ENCODE peak calls at places on chromosomes 6 and 20, in five cellular contexts. One of them, this sample, is unnamed.

GRCh38 chr6:129835691-129836090 is 25.4 kb downstream of the TMEM244 start:
- DNase-seq in SK-N-SH: no peak
- DNase-seq in activated CD4-positive, alpha-beta T cell treated with anti-CD3 and anti-CD28 coated beads, Interleukin-2, amount 50 U/mL, for 1 hour: no peak
- DNase-seq in substantia nigra: no peak
- DNase-seq in bronchial epithelial cell: peak; percentile 86
- DNase-seq in this sample: no peak

GRCh38 chr6:75282706-75283105 is 1.9 kb downstream of the TMEM30A start:
- DNase-seq in substantia nigra: no peak
- DNase-seq in bronchial epithelial cell: peak; percentile 29
- DNase-seq in activated CD4-positive, alpha-beta T cell treated with anti-CD3 and anti-CD28 coated beads, Interleukin-2, amount 50 U/mL, for 1 hour: no peak
- DNase-seq in SK-N-SH: no peak
- DNase-seq in this sample: no peak

GRCh38 chr6:163170294-163170883 is 244.1 kb upstream of the QKI start:
- DNase-seq in activated CD4-positive, alpha-beta T cell treated with anti-CD3 and anti-CD28 coated beads, Interleukin-2, amount 50 U/mL, for 1 hour: peak; percentile 9
- DNase-seq in substantia nigra: no peak
- DNase-seq in SK-N-SH: peak; percentile 45
- DNase-seq in bronchial epithelial cell: no peak
- DNase-seq in this sample: no peak

GRCh38 chr20:32168184-32168910 is 39.2 kb downstream of the PLAGL2 start:
- DNase-seq in substantia nigra: no peak
- DNase-seq in activated CD4-positive, alpha-beta T cell treated with anti-CD3 and anti-CD28 coated beads, Interleukin-2, amount 50 U/mL, for 1 hour: no peak
- DNase-seq in bronchial epithelial cell: no peak
- DNase-seq in SK-N-SH: no peak
- DNase-seq in this sample: no peak

GRCh38 chr6:10621227-10621626 is 73.2 kb downstream of the C6orf52 start:
- DNase-seq in SK-N-SH: no peak
- DNase-seq in activated CD4-positive, alpha-beta T cell treated with anti-CD3 and anti-CD28 coated beads, Interleukin-2, amount 50 U/mL, for 1 hour: no peak
- DNase-seq in bronchial epithelial cell: no peak
- DNase-seq in substantia nigra: no peak
- DNase-seq in this sample: no peak

GRCh38 chr6:21265264-21266044 is 328.1 kb upstream of the SOX4 start:
- DNase-seq in activated CD4-positive, alpha-beta T cell treated with anti-CD3 and anti-CD28 coated beads, Interleukin-2, amount 50 U/mL, for 1 hour: no peak
- DNase-seq in substantia nigra: no peak
- DNase-seq in bronchial epithelial cell: peak; percentile 98
- DNase-seq in SK-N-SH: no peak
- DNase-seq in this sample: peak; percentile 94

GRCh38 chr6:13368716-13369115 is 40.4 kb upstream of the TBC1D7 start:
- DNase-seq in substantia nigra: no peak
- DNase-seq in bronchial epithelial cell: peak; percentile 61
- DNase-seq in activated CD4-positive, alpha-beta T cell treated with anti-CD3 and anti-CD28 coated beads, Interleukin-2, amount 50 U/mL, for 1 hour: no peak
- DNase-seq in SK-N-SH: no peak
- DNase-seq in this sample: peak; percentile 91

GRCh38 chr20:25073544-25073943 is 8.4 kb downstream of the VSX1 start:
- DNase-seq in activated CD4-positive, alpha-beta T cell treated with anti-CD3 and anti-CD28 coated beads, Interleukin-2, amount 50 U/mL, for 1 hour: no peak
- DNase-seq in SK-N-SH: no peak
- DNase-seq in substantia nigra: no peak
- DNase-seq in bronchial epithelial cell: no peak
- DNase-seq in this sample: no peak

GRCh38 chr6:37202788-37203491 is 33.0 kb downstream of the PIM1 start:
- DNase-seq in bronchial epithelial cell: peak; percentile 35
- DNase-seq in substantia nigra: no peak
- DNase-seq in activated CD4-positive, alpha-beta T cell treated with anti-CD3 and anti-CD28 coated beads, Interleukin-2, amount 50 U/mL, for 1 hour: no peak
- DNase-seq in SK-N-SH: no peak
- DNase-seq in this sample: no peak

GRCh38 chr6:28896505-28897392 is 27.0 kb downstream of the TRIM27 start:
- DNase-seq in substantia nigra: peak; percentile 27
- DNase-seq in bronchial epithelial cell: peak; percentile 59
- DNase-seq in SK-N-SH: peak; percentile 63
- DNase-seq in activated CD4-positive, alpha-beta T cell treated with anti-CD3 and anti-CD28 coated beads, Interleukin-2, amount 50 U/mL, for 1 hour: peak; percentile 41
- DNase-seq in this sample: peak; percentile 55

GRCh38 chr6:166796610-166797009 is 159.7 kb downstream of the RNASET2 start:
- DNase-seq in activated CD4-positive, alpha-beta T cell treated with anti-CD3 and anti-CD28 coated beads, Interleukin-2, amount 50 U/mL, for 1 hour: no peak
- DNase-seq in bronchial epithelial cell: no peak
- DNase-seq in substantia nigra: no peak
- DNase-seq in SK-N-SH: no peak
- DNase-seq in this sample: no peak

GRCh38 chr6:169099411-169100202 is 154.0 kb downstream of the THBS2 start:
- DNase-seq in bronchial epithelial cell: peak; percentile 40
- DNase-seq in SK-N-SH: no peak
- DNase-seq in activated CD4-positive, alpha-beta T cell treated with anti-CD3 and anti-CD28 coated beads, Interleukin-2, amount 50 U/mL, for 1 hour: no peak
- DNase-seq in substantia nigra: no peak
- DNase-seq in this sample: peak; percentile 38

GRCh38 chr6:53979468-53980067 is 131.7 kb upstream of the MLIP start:
- DNase-seq in substantia nigra: no peak
- DNase-seq in activated CD4-positive, alpha-beta T cell treated with anti-CD3 and anti-CD28 coated beads, Interleukin-2, amount 50 U/mL, for 1 hour: no peak
- DNase-seq in SK-N-SH: peak; percentile 23
- DNase-seq in bronchial epithelial cell: peak; percentile 60
- DNase-seq in this sample: no peak

GRCh38 chr6:45822864-45823263 is 192.8 kb downstream of the CLIC5 start:
- DNase-seq in bronchial epithelial cell: no peak
- DNase-seq in activated CD4-positive, alpha-beta T cell treated with anti-CD3 and anti-CD28 coated beads, Interleukin-2, amount 50 U/mL, for 1 hour: no peak
- DNase-seq in substantia nigra: no peak
- DNase-seq in SK-N-SH: no peak
- DNase-seq in this sample: no peak

GRCh38 chr6:109690373-109690739 is 646 bp downstream of the AK9 start:
- DNase-seq in substantia nigra: peak; percentile 33
- DNase-seq in SK-N-SH: peak; percentile 62
- DNase-seq in bronchial epithelial cell: no peak
- DNase-seq in activated CD4-positive, alpha-beta T cell treated with anti-CD3 and anti-CD28 coated beads, Interleukin-2, amount 50 U/mL, for 1 hour: peak; percentile 59
- DNase-seq in this sample: no peak

GRCh38 chr6:71383891-71384489 is 95.4 kb downstream of the OGFRL1 start:
- DNase-seq in SK-N-SH: peak; percentile 15
- DNase-seq in bronchial epithelial cell: peak; percentile 57
- DNase-seq in substantia nigra: no peak
- DNase-seq in activated CD4-positive, alpha-beta T cell treated with anti-CD3 and anti-CD28 coated beads, Interleukin-2, amount 50 U/mL, for 1 hour: no peak
- DNase-seq in this sample: no peak

GRCh38 chr20:58719971-58720371 is 27.4 kb downstream of the NPEPL1 start:
- DNase-seq in SK-N-SH: peak; percentile 20
- DNase-seq in bronchial epithelial cell: no peak
- DNase-seq in activated CD4-positive, alpha-beta T cell treated with anti-CD3 and anti-CD28 coated beads, Interleukin-2, amount 50 U/mL, for 1 hour: no peak
- DNase-seq in substantia nigra: no peak
- DNase-seq in this sample: no peak

GRCh38 chr20:6038256-6038655 is 15.6 kb downstream of the LRRN4 start:
- DNase-seq in substantia nigra: peak; percentile 11
- DNase-seq in activated CD4-positive, alpha-beta T cell treated with anti-CD3 and anti-CD28 coated beads, Interleukin-2, amount 50 U/mL, for 1 hour: no peak
- DNase-seq in SK-N-SH: no peak
- DNase-seq in bronchial epithelial cell: no peak
- DNase-seq in this sample: no peak

GRCh38 chr6:150418825-150419594 is 50.2 kb downstream of the IYD start:
- DNase-seq in activated CD4-positive, alpha-beta T cell treated with anti-CD3 and anti-CD28 coated beads, Interleukin-2, amount 50 U/mL, for 1 hour: peak; percentile 46
- DNase-seq in bronchial epithelial cell: peak; percentile 38
- DNase-seq in substantia nigra: no peak
- DNase-seq in SK-N-SH: peak; percentile 53
- DNase-seq in this sample: no peak

GRCh38 chr6:62283828-62284411 is 2.1 kb downstream of the KHDRBS2 start:
- DNase-seq in activated CD4-positive, alpha-beta T cell treated with anti-CD3 and anti-CD28 coated beads, Interleukin-2, amount 50 U/mL, for 1 hour: no peak
- DNase-seq in bronchial epithelial cell: peak; percentile 44
- DNase-seq in SK-N-SH: peak; percentile 23
- DNase-seq in substantia nigra: no peak
- DNase-seq in this sample: peak; percentile 18

GRCh38 chr6:4446982-4447381 is 311.6 kb upstream of the ECI2 start:
- DNase-seq in substantia nigra: no peak
- DNase-seq in SK-N-SH: no peak
- DNase-seq in bronchial epithelial cell: no peak
- DNase-seq in activated CD4-positive, alpha-beta T cell treated with anti-CD3 and anti-CD28 coated beads, Interleukin-2, amount 50 U/mL, for 1 hour: no peak
- DNase-seq in this sample: no peak

This sample was measured in foreskin keratinocyte.